ENCODE peak calls at places on chromosomes 3 and 15, in eight cellular contexts. A is epithelial cell of esophagus, K is heart left ventricle, U is fibroblast of the aortic adventitia, R is stomach, M is endothelial cell, I is sigmoid colon, O is cardiac muscle cell. X is an unnamed sample.

GRCh38 chr3:106826861-106827311 is 550.4 kb upstream of the CCDC54 start:
- DNase-seq in A (no peak), U (no peak), O (peak; percentile 86), K (no peak), M (no peak), R (no peak), I (no peak), X (no peak)

GRCh38 chr3:69113536-69113935 is 8.9 kb downstream of the LMOD3 start:
- DNase-seq in I (no peak), R (no peak), K (no peak), U (peak; percentile 63), M (no peak), O (peak; percentile 41), A (no peak), X (no peak)

GRCh38 chr3:146634346-146634745 is 29.2 kb upstream of the PLSCR5 start:
- DNase-seq in U (no peak), K (no peak), M (no peak), A (no peak), O (no peak), R (no peak), I (no peak), X (no peak)

GRCh38 chr15:38042707-38043445 is 108.4 kb downstream of the TMCO5A start:
- DNase-seq in I (no peak), U (no peak), R (no peak), A (no peak), M (peak; percentile 5), K (peak; percentile 26), O (peak; percentile 32), X (peak; percentile 71)

GRCh38 chr3:127529346-127530188 is 61.0 kb downstream of the TPRA1 start:
- DNase-seq in R (no peak), O (no peak), A (no peak), K (no peak), M (no peak), I (no peak), U (no peak), X (no peak)

GRCh38 chr3:178404966-178405365 is 131.3 kb upstream of the KCNMB2 start:
- DNase-seq in A (no peak), R (no peak), O (no peak), I (no peak), K (no peak), M (no peak), U (peak; percentile 26), X (no peak)

GRCh38 chr3:10527295-10528016 is 22.1 kb upstream of the ATP2B2 start:
- DNase-seq in U (no peak), A (no peak), K (no peak), R (peak; percentile 15), O (no peak), M (no peak), I (peak; percentile 40), X (no peak)

GRCh38 chr3:32508731-32509130 is 6.1 kb upstream of the CMTM6 start:
- DNase-seq in M (no peak), K (no peak), A (peak; percentile 23), O (peak; percentile 57), R (no peak), I (no peak), U (peak; percentile 27), X (no peak)

GRCh38 chr3:161310649-161311423 is 60.5 kb downstream of the SPTSSB start:
- DNase-seq in O (no peak), A (no peak), K (no peak), R (no peak), I (no peak), M (no peak), U (no peak), X (no peak)

GRCh38 chr3:172080503-172080902 is 41.1 kb downstream of the FNDC3B start:
- DNase-seq in A (no peak), O (no peak), I (no peak), R (no peak), K (no peak), M (no peak), U (no peak), X (no peak)

GRCh38 chr3:116034797-116035196 is 410.5 kb downstream of the LSAMP start:
- DNase-seq in U (no peak), A (no peak), R (no peak), I (no peak), M (no peak), K (no peak), O (no peak), X (no peak)

GRCh38 chr15:93052090-93052892 is 36.7 kb downstream of the RGMA start:
- DNase-seq in I (no peak), O (no peak), A (no peak), U (no peak), R (no peak), M (no peak), K (no peak), X (no peak)
- TF ChIP-seq CTCF in I (no peak), O (no peak), A (no peak), U (no peak), R (no peak), M (no peak), K (no peak), X (no peak)

GRCh38 chr3:34017757-34018156 is 219.3 kb downstream of the PDCD6IP start:
- DNase-seq in I (no peak), R (no peak), A (no peak), K (no peak), U (no peak), M (no peak), O (no peak), X (no peak)
- TF ChIP-seq CTCF in I (no peak), R (no peak), A (no peak), K (no peak), U (no peak), M (no peak), O (no peak), X (no peak)

GRCh38 chr3:14212032-14212431 is 33.4 kb downstream of the LSM3 start:
- DNase-seq in U (no peak), A (no peak), K (no peak), O (no peak), I (no peak), R (no peak), M (no peak), X (no peak)

GRCh38 chr3:14214764-14215163 is 36.1 kb downstream of the LSM3 start:
- DNase-seq in A (no peak), U (no peak), R (no peak), K (no peak), O (no peak), I (no peak), M (no peak), X (no peak)

GRCh38 chr3:14218355-14218754 is 39.7 kb downstream of the LSM3 start:
- DNase-seq in O (no peak), I (no peak), U (peak; percentile 31), K (no peak), A (no peak), R (no peak), M (no peak), X (no peak)

GRCh38 chr3:14213066-14213774 is 34.6 kb downstream of the LSM3 start:
- DNase-seq in I (no peak), A (no peak), M (no peak), U (no peak), R (no peak), K (no peak), O (no peak), X (no peak)

GRCh38 chr3:14216257-14217048 is 37.8 kb downstream of the LSM3 start:
- DNase-seq in U (no peak), I (no peak), M (peak; percentile 49), R (no peak), A (no peak), K (peak; percentile 37), O (peak; percentile 91), X (no peak)
- TF ChIP-seq CTCF in U (peak; percentile 14), I (no peak), M (peak; percentile 57), R (no peak), A (peak; percentile 7), K (peak; percentile 58), O (peak; percentile 68), X (peak; percentile 36)

GRCh38 chr3:173789530-173789929 is 392.0 kb downstream of the NLGN1 start:
- DNase-seq in I (no peak), O (peak; percentile 4), K (no peak), R (no peak), M (no peak), A (peak; percentile 77), U (peak; percentile 21), X (no peak)

GRCh38 chr3:173785004-173785403 is 387.5 kb downstream of the NLGN1 start:
- DNase-seq in M (no peak), I (no peak), U (no peak), K (no peak), O (no peak), A (no peak), R (no peak), X (no peak)
- TF ChIP-seq CTCF in M (no peak), I (no peak), U (no peak), K (no peak), O (no peak), A (no peak), R (no peak), X (no peak)

DNA sequence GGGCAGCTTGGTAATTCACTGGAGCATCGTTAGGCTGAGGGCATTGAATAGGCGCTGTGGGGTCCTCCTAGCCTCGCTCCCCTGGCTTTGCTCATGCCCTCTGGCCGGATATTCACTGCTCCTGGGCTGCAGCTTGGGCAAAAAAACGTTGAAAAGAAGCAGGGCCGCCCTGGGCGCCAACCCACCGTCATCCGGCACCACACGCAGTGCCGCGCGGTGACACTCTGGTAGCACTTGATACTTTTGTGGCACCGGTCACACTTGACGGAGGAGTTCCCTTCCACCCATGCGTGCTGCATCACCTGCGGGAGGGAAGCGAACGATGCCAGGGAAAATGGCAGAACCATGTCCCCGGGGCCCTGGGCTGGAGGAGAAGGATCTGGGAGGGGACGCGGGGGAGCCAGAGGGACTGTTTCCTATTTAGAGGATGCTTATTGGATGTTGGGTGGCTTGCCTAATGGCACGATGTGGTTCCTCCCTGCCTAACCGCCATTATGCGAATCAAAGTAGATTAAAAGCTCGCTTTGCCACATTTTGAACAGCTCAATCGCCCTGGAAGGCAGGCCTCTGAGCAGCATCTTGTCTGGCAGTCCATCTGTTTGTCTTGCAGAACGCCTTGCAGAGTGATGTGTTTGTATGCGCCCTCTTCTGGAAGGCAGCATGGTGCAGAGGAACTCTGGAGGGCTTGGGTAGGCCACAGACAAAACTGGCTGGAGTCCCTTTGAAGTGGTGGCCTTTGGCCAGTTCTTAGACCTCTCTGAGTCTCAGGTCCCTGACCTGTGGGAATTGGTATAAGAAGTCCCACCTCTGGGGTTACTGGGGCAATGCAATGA is 93.2 kb downstream of the DGKG start:
- DNase-seq in M (peak; percentile 32), R (no peak), I (no peak), U (no peak), A (peak; percentile 34), K (no peak), O (peak; percentile 38), X (peak; percentile 24)
- TF ChIP-seq CTCF in M (no peak), R (peak; percentile 12), I (no peak), U (peak; percentile 40), A (peak; percentile 49), K (no peak), O (peak; percentile 37), X (no peak)

GRCh38 chr15:67083135-67083766 is 17.8 kb downstream of the SMAD3 start:
- DNase-seq in K (no peak), R (no peak), U (peak; percentile 58), I (no peak), A (no peak), O (no peak), M (no peak), X (no peak)
- TF ChIP-seq CTCF in K (no peak), R (no peak), U (peak; percentile 21), I (no peak), A (no peak), O (no peak), M (no peak), X (no peak)